ENCODE peak calls at places on chromosomes 3 and 15, in five cellular contexts. One of them, this sample, is unnamed.

GRCh38 chr3:37145607-37146006 is 28.8 kb downstream of the LRRFIP2 start:
- DNase-seq in non-pigmented ciliary epithelial cell: no peak
- DNase-seq in mucosa of descending colon: no peak
- DNase-seq in coronary artery: no peak
- DNase-seq in glutamatergic neuron: no peak
- DNase-seq in this sample: no peak

GRCh38 chr3:15815696-15816095 is 17.9 kb upstream of the ANKRD28 start:
- DNase-seq in non-pigmented ciliary epithelial cell: no peak
- DNase-seq in mucosa of descending colon: no peak
- DNase-seq in coronary artery: no peak
- DNase-seq in glutamatergic neuron: no peak
- DNase-seq in this sample: no peak

GRCh38 chr3:37096292-37096691 is 78.1 kb downstream of the LRRFIP2 start:
- DNase-seq in mucosa of descending colon: no peak
- DNase-seq in coronary artery: no peak
- DNase-seq in non-pigmented ciliary epithelial cell: peak; percentile 32
- DNase-seq in glutamatergic neuron: no peak
- DNase-seq in this sample: no peak

GRCh38 chr3:86865506-86865905 is 125.4 kb downstream of the VGLL3 start:
- DNase-seq in mucosa of descending colon: no peak
- DNase-seq in glutamatergic neuron: no peak
- DNase-seq in non-pigmented ciliary epithelial cell: peak; percentile 10
- DNase-seq in coronary artery: no peak
- DNase-seq in this sample: no peak

GRCh38 chr3:185732782-185733181 is 92.1 kb downstream of the IGF2BP2 start:
- DNase-seq in mucosa of descending colon: no peak
- DNase-seq in coronary artery: no peak
- DNase-seq in glutamatergic neuron: no peak
- DNase-seq in non-pigmented ciliary epithelial cell: peak; percentile 91
- DNase-seq in this sample: no peak

GRCh38 chr3:187845826-187846225 is 100.6 kb upstream of the BCL6 start:
- DNase-seq in glutamatergic neuron: no peak
- DNase-seq in non-pigmented ciliary epithelial cell: no peak
- DNase-seq in mucosa of descending colon: no peak
- DNase-seq in coronary artery: no peak
- DNase-seq in this sample: no peak

GRCh38 chr3:113746069-113746954 is at the start of gene NAA50:
- DNase-seq in non-pigmented ciliary epithelial cell: peak; percentile 78
- DNase-seq in coronary artery: peak; percentile 96
- DNase-seq in mucosa of descending colon: peak; percentile 96
- DNase-seq in glutamatergic neuron: peak; percentile 95
- DNase-seq in this sample: peak; percentile 95

GRCh38 chr3:171646357-171647133 is 163.7 kb downstream of the PLD1 start:
- DNase-seq in coronary artery: no peak
- DNase-seq in glutamatergic neuron: no peak
- DNase-seq in non-pigmented ciliary epithelial cell: peak; percentile 37
- DNase-seq in mucosa of descending colon: no peak
- DNase-seq in this sample: peak; percentile 59

GRCh38 chr3:189908646-189909045 is 212.1 kb downstream of the P3H2 start:
- DNase-seq in mucosa of descending colon: no peak
- DNase-seq in glutamatergic neuron: no peak
- DNase-seq in non-pigmented ciliary epithelial cell: peak; percentile 53
- DNase-seq in coronary artery: no peak
- DNase-seq in this sample: no peak

GRCh38 chr3:58206406-58207011 is 4.3 kb downstream of the DNASE1L3 start:
- DNase-seq in glutamatergic neuron: no peak
- DNase-seq in coronary artery: peak; percentile 41
- DNase-seq in non-pigmented ciliary epithelial cell: peak; percentile 23
- DNase-seq in mucosa of descending colon: no peak
- DNase-seq in this sample: no peak

GRCh38 chr3:197555281-197556261 is at the start of gene BDH1:
- DNase-seq in glutamatergic neuron: peak; percentile 69
- DNase-seq in mucosa of descending colon: peak; percentile 84
- DNase-seq in non-pigmented ciliary epithelial cell: no peak
- DNase-seq in coronary artery: no peak
- DNase-seq in this sample: peak; percentile 76

GRCh38 chr15:70361106-70361505 is 263.4 kb upstream of the TLE3 start:
- DNase-seq in non-pigmented ciliary epithelial cell: no peak
- DNase-seq in coronary artery: peak; percentile 62
- DNase-seq in glutamatergic neuron: no peak
- DNase-seq in mucosa of descending colon: no peak
- DNase-seq in this sample: no peak

GRCh38 chr15:72379856-72380255 is 4.0 kb upstream of the HEXA start:
- DNase-seq in coronary artery: no peak
- DNase-seq in glutamatergic neuron: no peak
- DNase-seq in mucosa of descending colon: no peak
- DNase-seq in non-pigmented ciliary epithelial cell: no peak
- DNase-seq in this sample: no peak

GRCh38 chr3:138371070-138371950 is 22.9 kb downstream of the MRAS start:
- DNase-seq in coronary artery: no peak
- DNase-seq in non-pigmented ciliary epithelial cell: no peak
- DNase-seq in glutamatergic neuron: no peak
- DNase-seq in mucosa of descending colon: no peak
- DNase-seq in this sample: no peak

GRCh38 chr3:43755511-43756200 is 64.9 kb downstream of the ABHD5 start:
- DNase-seq in non-pigmented ciliary epithelial cell: no peak
- DNase-seq in coronary artery: no peak
- DNase-seq in glutamatergic neuron: no peak
- DNase-seq in mucosa of descending colon: no peak
- DNase-seq in this sample: no peak

GRCh38 chr15:91522609-91523332 is 330.7 kb upstream of the SLCO3A1 start:
- DNase-seq in glutamatergic neuron: no peak
- DNase-seq in mucosa of descending colon: no peak
- DNase-seq in non-pigmented ciliary epithelial cell: peak; percentile 41
- DNase-seq in coronary artery: no peak
- DNase-seq in this sample: no peak

GRCh38 chr15:71013446-71013845 is 101.8 kb upstream of the THSD4 start:
- DNase-seq in glutamatergic neuron: no peak
- DNase-seq in coronary artery: no peak
- DNase-seq in non-pigmented ciliary epithelial cell: no peak
- DNase-seq in mucosa of descending colon: no peak
- DNase-seq in this sample: no peak

GRCh38 chr3:10550705-10551104 is 45.3 kb upstream of the ATP2B2 start:
- DNase-seq in glutamatergic neuron: no peak
- DNase-seq in coronary artery: peak; percentile 26
- DNase-seq in non-pigmented ciliary epithelial cell: no peak
- DNase-seq in mucosa of descending colon: no peak
- DNase-seq in this sample: no peak

GRCh38 chr3:171654809-171655208 is 155.5 kb downstream of the PLD1 start:
- DNase-seq in glutamatergic neuron: no peak
- DNase-seq in mucosa of descending colon: no peak
- DNase-seq in non-pigmented ciliary epithelial cell: no peak
- DNase-seq in coronary artery: peak; percentile 77
- DNase-seq in this sample: no peak

GRCh38 chr3:184296616-184297015 is 2.4 kb upstream of the PSMD2 start:
- DNase-seq in coronary artery: no peak
- DNase-seq in mucosa of descending colon: no peak
- DNase-seq in glutamatergic neuron: no peak
- DNase-seq in non-pigmented ciliary epithelial cell: no peak
- DNase-seq in this sample: no peak

GRCh38 chr3:34015204-34016142 is 217.0 kb downstream of the PDCD6IP start:
- DNase-seq in coronary artery: no peak
- DNase-seq in glutamatergic neuron: no peak
- DNase-seq in non-pigmented ciliary epithelial cell: no peak
- DNase-seq in mucosa of descending colon: no peak
- DNase-seq in this sample: no peak

GRCh38 chr3:9715764-9716437 is 12.3 kb downstream of the CPNE9 start:
- DNase-seq in non-pigmented ciliary epithelial cell: peak; percentile 49
- DNase-seq in coronary artery: no peak
- DNase-seq in glutamatergic neuron: no peak
- DNase-seq in mucosa of descending colon: peak; percentile 58
- DNase-seq in this sample: peak; percentile 59

GRCh38 chr15:75842722-75843617 is at the start of gene UBE2Q2:
- DNase-seq in mucosa of descending colon: peak; percentile 83
- DNase-seq in non-pigmented ciliary epithelial cell: no peak
- DNase-seq in coronary artery: peak; percentile 81
- DNase-seq in glutamatergic neuron: peak; percentile 82
- DNase-seq in this sample: peak; percentile 84

GRCh38 chr3:13556214-13556613 is 7.3 kb downstream of the FBLN2 start:
- DNase-seq in coronary artery: no peak
- DNase-seq in non-pigmented ciliary epithelial cell: no peak
- DNase-seq in mucosa of descending colon: peak; percentile 17
- DNase-seq in glutamatergic neuron: no peak
- DNase-seq in this sample: no peak

GRCh38 chr15:67101981-67102929 is 36.9 kb downstream of the SMAD3 start:
- DNase-seq in coronary artery: no peak
- DNase-seq in mucosa of descending colon: no peak
- DNase-seq in glutamatergic neuron: no peak
- DNase-seq in non-pigmented ciliary epithelial cell: no peak
- DNase-seq in this sample: no peak

GRCh38 chr3:189529889-189530288 is 101.3 kb upstream of the TP63 start:
- DNase-seq in non-pigmented ciliary epithelial cell: no peak
- DNase-seq in mucosa of descending colon: no peak
- DNase-seq in coronary artery: no peak
- DNase-seq in glutamatergic neuron: no peak
- DNase-seq in this sample: no peak

GRCh38 chr3:190811775-190812480 is 50.6 kb downstream of the GMNC start:
- DNase-seq in non-pigmented ciliary epithelial cell: peak; percentile 8
- DNase-seq in coronary artery: no peak
- DNase-seq in mucosa of descending colon: no peak
- DNase-seq in glutamatergic neuron: peak; percentile 36
- DNase-seq in this sample: peak; percentile 44

GRCh38 chr3:72745146-72745976 is 102.9 kb downstream of the SHQ1 start:
- DNase-seq in glutamatergic neuron: no peak
- DNase-seq in non-pigmented ciliary epithelial cell: peak; percentile 18
- DNase-seq in coronary artery: no peak
- DNase-seq in mucosa of descending colon: no peak
- DNase-seq in this sample: peak; percentile 33

GRCh38 chr3:70658779-70659310 is 346.4 kb upstream of the MDFIC2 start:
- DNase-seq in non-pigmented ciliary epithelial cell: no peak
- DNase-seq in coronary artery: no peak
- DNase-seq in mucosa of descending colon: no peak
- DNase-seq in glutamatergic neuron: no peak
- DNase-seq in this sample: no peak

GRCh38 chr3:189041482-189042090 is 130.2 kb upstream of the TPRG1 start:
- DNase-seq in coronary artery: no peak
- DNase-seq in mucosa of descending colon: peak; percentile 12
- DNase-seq in non-pigmented ciliary epithelial cell: peak; percentile 19
- DNase-seq in glutamatergic neuron: peak; percentile 38
- DNase-seq in this sample: peak; percentile 54

GRCh38 chr3:110711130-110711832 is 360.3 kb upstream of the NECTIN3 start:
- DNase-seq in non-pigmented ciliary epithelial cell: no peak
- DNase-seq in coronary artery: no peak
- DNase-seq in mucosa of descending colon: no peak
- DNase-seq in glutamatergic neuron: no peak
- DNase-seq in this sample: no peak

GRCh38 chr3:86869536-86869935 is 121.4 kb downstream of the VGLL3 start:
- DNase-seq in non-pigmented ciliary epithelial cell: no peak
- DNase-seq in coronary artery: no peak
- DNase-seq in mucosa of descending colon: no peak
- DNase-seq in glutamatergic neuron: no peak
- DNase-seq in this sample: no peak

GRCh38 chr15:49946681-49947080 is 172.4 kb downstream of the ATP8B4 start:
- DNase-seq in mucosa of descending colon: no peak
- DNase-seq in non-pigmented ciliary epithelial cell: no peak
- DNase-seq in coronary artery: no peak
- DNase-seq in glutamatergic neuron: no peak
- DNase-seq in this sample: no peak

GRCh38 chr3:112074616-112075497 is 11.3 kb upstream of the C3orf52 start:
- DNase-seq in non-pigmented ciliary epithelial cell: peak; percentile 95
- DNase-seq in coronary artery: no peak
- DNase-seq in glutamatergic neuron: no peak
- DNase-seq in mucosa of descending colon: peak; percentile 71
- DNase-seq in this sample: no peak

GRCh38 chr15:85837011-85837433 is 42.3 kb upstream of the KLHL25 start:
- DNase-seq in coronary artery: no peak
- DNase-seq in mucosa of descending colon: peak; percentile 59
- DNase-seq in non-pigmented ciliary epithelial cell: no peak
- DNase-seq in glutamatergic neuron: no peak
- DNase-seq in this sample: no peak

GRCh38 chr15:53808058-53808703 is 48.7 kb upstream of the WDR72 start:
- DNase-seq in mucosa of descending colon: no peak
- DNase-seq in coronary artery: no peak
- DNase-seq in glutamatergic neuron: no peak
- DNase-seq in non-pigmented ciliary epithelial cell: no peak
- DNase-seq in this sample: no peak

GRCh38 chr3:53079147-53079546 is 33.3 kb upstream of the SFMBT1 start:
- DNase-seq in non-pigmented ciliary epithelial cell: no peak
- DNase-seq in mucosa of descending colon: no peak
- DNase-seq in coronary artery: peak; percentile 50
- DNase-seq in glutamatergic neuron: no peak
- DNase-seq in this sample: no peak

GRCh38 chr3:195059471-195060216 is 211.3 kb downstream of the XXYLT1 start:
- DNase-seq in coronary artery: no peak
- DNase-seq in glutamatergic neuron: no peak
- DNase-seq in mucosa of descending colon: no peak
- DNase-seq in non-pigmented ciliary epithelial cell: no peak
- DNase-seq in this sample: no peak

GRCh38 chr15:76321171-76321570 is 9.9 kb upstream of the ETFA start:
- DNase-seq in coronary artery: no peak
- DNase-seq in mucosa of descending colon: no peak
- DNase-seq in non-pigmented ciliary epithelial cell: no peak
- DNase-seq in glutamatergic neuron: no peak
- DNase-seq in this sample: no peak

This sample was measured in BE2C.